ENCODE peak calls at places on chromosomes 5 and 9, in eight cellular contexts. N is NB4, U is psoas muscle, H is H9, Q is progenitor cell of endocrine pancreas, W is mammary epithelial cell, O is Caco-2, P is sigmoid colon. Y is an unnamed sample.

GRCh38 chr5:172531704-172532026 is 77.3 kb upstream of the SH3PXD2B start:
- DNase-seq in N (no peak), U (no peak), H (peak; percentile 7), Q (peak; percentile 5), W (no peak), O (no peak), P (peak; percentile 26), Y (no peak)

GRCh38 chr9:95092321-95093072 is 225.0 kb downstream of the FANCC start:
- DNase-seq in N (peak; percentile 32), U (no peak), H (no peak), Q (no peak), W (peak; percentile 98), O (no peak), P (peak; percentile 72), Y (peak; percentile 42)

GRCh38 chr5:88279584-88279983 is 10.9 kb upstream of the TMEM161B start:
- DNase-seq in N (peak; percentile 22), U (no peak), H (no peak), Q (no peak), W (peak; percentile 30), O (no peak), P (no peak), Y (no peak)

GRCh38 chr5:1771149-1772065 is 28.2 kb downstream of the MRPL36 start:
- DNase-seq in N (no peak), U (no peak), H (no peak), Q (no peak), W (no peak), O (no peak), P (peak; percentile 47), Y (no peak)

GRCh38 chr5:16690243-16690839 is 73.5 kb upstream of the RETREG1 start:
- DNase-seq in N (peak; percentile 47), U (no peak), H (peak; percentile 68), Q (peak; percentile 22), W (peak; percentile 26), O (peak; percentile 76), P (no peak), Y (peak; percentile 52)

GRCh38 chr5:132060501-132061161 is at the start of gene IL3:
- DNase-seq in N (no peak), U (no peak), H (peak; percentile 23), Q (no peak), W (no peak), O (no peak), P (peak; percentile 26), Y (no peak)

GRCh38 chr9:73683862-73684591 is 532.4 kb downstream of the ANXA1 start:
- DNase-seq in N (peak; percentile 17), U (no peak), H (peak; percentile 44), Q (no peak), W (peak; percentile 88), O (no peak), P (no peak), Y (peak; percentile 19)

GRCh38 chr5:132302413-132302812 is 8.2 kb downstream of the SLC22A4 start:
- DNase-seq in N (no peak), U (no peak), H (no peak), Q (no peak), W (no peak), O (no peak), P (no peak), Y (no peak)

GRCh38 chr9:35960029-35960655 is 2.2 kb upstream of the OR2S2 start:
- DNase-seq in N (no peak), U (no peak), H (no peak), Q (no peak), W (no peak), O (no peak), P (no peak), Y (peak; percentile 24)

GRCh38 chr5:178152491-178153444 is 917 bp downstream of the NHP2 start:
- DNase-seq in N (no peak), U (no peak), H (no peak), Q (no peak), W (no peak), O (no peak), P (no peak), Y (no peak)

GRCh38 chr5:175288048-175288621 is 155.8 kb downstream of the DRD1 start:
- DNase-seq in N (no peak), U (peak; percentile 23), H (no peak), Q (no peak), W (no peak), O (peak; percentile 60), P (no peak), Y (no peak)

GRCh38 chr9:112487799-112488345 is 1.2 kb downstream of the KIAA1958 start:
- DNase-seq in N (peak; percentile 17), U (no peak), H (no peak), Q (no peak), W (peak; percentile 3), O (no peak), P (no peak), Y (no peak)

DNA sequence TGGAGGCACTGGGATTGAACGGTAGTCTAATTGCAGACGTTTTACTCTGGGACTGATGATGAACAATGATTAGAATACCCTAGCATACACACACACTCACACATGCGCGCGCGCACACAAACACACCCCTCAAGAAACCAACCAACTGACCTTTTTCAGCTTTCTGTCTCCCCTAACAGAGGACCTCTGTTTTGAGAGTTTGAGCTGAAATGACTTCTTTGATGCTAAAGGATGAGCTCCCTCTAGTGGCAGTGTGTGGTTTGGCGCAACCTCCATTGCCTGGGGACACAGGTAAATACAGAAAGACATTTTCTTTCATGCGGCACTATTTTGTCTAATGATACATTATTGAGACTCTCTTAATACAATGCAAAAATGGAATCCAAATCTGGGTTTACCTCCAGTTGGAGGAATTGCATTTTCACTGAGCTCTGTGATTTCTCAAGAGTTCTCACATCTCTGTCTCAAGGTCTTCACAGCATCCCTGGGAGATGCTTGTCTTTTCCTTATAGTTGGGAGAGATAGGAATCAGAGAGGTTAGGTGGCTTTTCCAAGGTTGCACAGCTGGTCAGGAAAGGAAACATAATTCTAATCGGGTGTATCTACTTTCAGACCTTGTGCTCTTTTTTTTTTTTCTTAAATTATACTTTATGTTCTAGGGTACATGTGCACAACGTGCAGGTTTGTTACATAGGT is 187.5 kb downstream of the TMEM38B start:
- DNase-seq in N (peak; percentile 78), U (peak; percentile 37), H (peak; percentile 75), Q (peak; percentile 63), W (peak; percentile 51), O (peak; percentile 61), P (no peak), Y (peak; percentile 11)
- TF ChIP-seq CTCF in N (peak; percentile 94), U (peak; percentile 82), H (peak; percentile 96), Q (peak; percentile 96), W (peak; percentile 91), O (peak; percentile 45), P (peak; percentile 78), Y (peak; percentile 85)

GRCh38 chr5:110496276-110496675 is 230.2 kb downstream of the TMEM232 start:
- DNase-seq in N (no peak), U (no peak), H (no peak), Q (no peak), W (no peak), O (no peak), P (no peak), Y (no peak)
- TF ChIP-seq CTCF in N (no peak), U (no peak), H (no peak), Q (no peak), W (peak; percentile 4), O (no peak), P (no peak), Y (no peak)

DNA sequence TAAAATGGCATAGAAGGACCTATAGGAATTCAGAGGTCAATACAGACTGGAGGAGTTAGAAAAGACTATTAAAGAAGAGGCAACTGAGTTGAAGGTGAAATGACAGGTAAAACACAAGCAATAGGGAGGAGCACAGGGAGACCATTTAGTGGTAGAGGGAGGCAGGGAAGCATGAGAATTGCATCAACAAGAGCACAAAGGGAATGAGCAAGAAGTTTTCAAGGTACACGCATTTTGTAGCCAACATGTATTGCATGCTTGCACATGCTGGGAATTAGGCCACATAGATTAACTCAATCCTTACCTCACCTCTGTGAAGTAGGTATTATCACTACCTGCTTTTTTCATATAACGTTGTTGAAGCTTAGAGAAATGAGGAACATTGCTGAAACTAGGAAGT is 42.3 kb downstream of the PLPP1 start:
- DNase-seq in N (no peak), U (no peak), H (no peak), Q (no peak), W (peak; percentile 33), O (no peak), P (no peak), Y (no peak)
- TF ChIP-seq CTCF in N (no peak), U (no peak), H (no peak), Q (no peak), W (no peak), O (no peak), P (no peak), Y (no peak)

GRCh38 chr9:118595719-118596305 is 773.4 kb downstream of the BRINP1 start:
- DNase-seq in N (peak; percentile 40), U (no peak), H (peak; percentile 71), Q (no peak), W (peak; percentile 60), O (peak; percentile 43), P (peak; percentile 66), Y (peak; percentile 59)
- TF ChIP-seq CTCF in N (peak; percentile 16), U (peak; percentile 16), H (peak; percentile 77), Q (peak; percentile 60), W (peak; percentile 77), O (peak; percentile 37), P (peak; percentile 40), Y (peak; percentile 67)

DNA sequence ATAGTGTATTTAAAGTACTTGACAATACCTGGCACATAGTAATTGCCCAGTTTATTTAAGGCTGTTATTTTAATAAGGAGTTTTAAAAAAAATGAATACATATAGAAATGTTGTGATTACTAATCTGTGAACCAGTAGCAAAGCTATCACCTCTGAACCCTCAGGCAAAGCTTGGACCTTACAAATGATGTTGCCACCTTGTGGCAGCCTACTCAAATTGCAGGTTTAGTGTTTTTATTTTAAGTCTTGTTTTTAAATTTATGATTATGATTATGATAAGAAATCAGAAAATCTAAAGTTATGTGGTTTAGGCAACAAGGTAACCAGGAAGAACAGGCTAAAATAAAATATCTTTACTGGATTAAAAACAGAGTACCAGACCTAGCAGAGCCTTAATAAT is 35.8 kb downstream of the PPARGC1B start:
- DNase-seq in N (peak; percentile 64), U (no peak), H (no peak), Q (no peak), W (no peak), O (no peak), P (no peak), Y (no peak)
- TF ChIP-seq CTCF in N (peak; percentile 30), U (peak; percentile 25), H (peak; percentile 79), Q (peak; percentile 33), W (peak; percentile 45), O (peak; percentile 28), P (no peak), Y (peak; percentile 69)

Y was measured in HFFc6.